ENCODE peak calls at places on chromosomes 16 and 17, in seven cellular contexts. One of them, this sample, is unnamed.

GRCh38 chr17:73952498-73953205 is 250.8 kb upstream of the RPL38 start:
- DNase-seq in trophoblast cell: no peak
- DNase-seq in mesendoderm: peak; percentile 50
- DNase-seq in H9: peak; percentile 69
- DNase-seq in mesenchymal stem cell: no peak
- DNase-seq in IMR-90: no peak
- DNase-seq in neuronal stem cell: peak; percentile 54
- DNase-seq in this sample: no peak

GRCh38 chr17:40453881-40454630 is 10.8 kb downstream of the IGFBP4 start:
- DNase-seq in trophoblast cell: no peak
- DNase-seq in mesendoderm: no peak
- DNase-seq in H9: no peak
- DNase-seq in mesenchymal stem cell: no peak
- DNase-seq in IMR-90: peak; percentile 62
- DNase-seq in neuronal stem cell: no peak
- DNase-seq in this sample: no peak

GRCh38 chr16:68506331-68507053 is 32.6 kb upstream of the ZFP90 start:
- DNase-seq in trophoblast cell: no peak
- DNase-seq in mesendoderm: peak; percentile 56
- DNase-seq in H9: no peak
- DNase-seq in mesenchymal stem cell: no peak
- DNase-seq in IMR-90: peak; percentile 8
- DNase-seq in neuronal stem cell: no peak
- DNase-seq in this sample: no peak

GRCh38 chr17:30920683-30921543 is 832 bp upstream of the ADAP2 start:
- DNase-seq in trophoblast cell: peak; percentile 87
- DNase-seq in mesendoderm: no peak
- DNase-seq in H9: no peak
- DNase-seq in mesenchymal stem cell: peak; percentile 55
- DNase-seq in IMR-90: peak; percentile 37
- DNase-seq in neuronal stem cell: no peak
- DNase-seq in this sample: no peak

GRCh38 chr17:12027658-12028057 is 7.0 kb downstream of the MAP2K4 start:
- DNase-seq in trophoblast cell: no peak
- DNase-seq in mesendoderm: no peak
- DNase-seq in H9: no peak
- DNase-seq in mesenchymal stem cell: no peak
- DNase-seq in IMR-90: no peak
- DNase-seq in neuronal stem cell: no peak
- DNase-seq in this sample: no peak

GRCh38 chr16:27285676-27286196 is 17.2 kb upstream of the NSMCE1 start:
- DNase-seq in trophoblast cell: no peak
- DNase-seq in mesendoderm: no peak
- DNase-seq in H9: no peak
- DNase-seq in mesenchymal stem cell: no peak
- DNase-seq in IMR-90: no peak
- DNase-seq in neuronal stem cell: no peak
- DNase-seq in this sample: no peak

GRCh38 chr17:28572294-28573099 is 1.2 kb upstream of the PIGS start:
- DNase-seq in trophoblast cell: no peak
- DNase-seq in mesendoderm: no peak
- DNase-seq in H9: no peak
- DNase-seq in mesenchymal stem cell: no peak
- DNase-seq in IMR-90: no peak
- DNase-seq in neuronal stem cell: no peak
- DNase-seq in this sample: no peak

GRCh38 chr17:7441202-7441705 is 1.9 kb downstream of the FGF11 start:
- DNase-seq in trophoblast cell: no peak
- DNase-seq in mesendoderm: no peak
- DNase-seq in H9: no peak
- DNase-seq in mesenchymal stem cell: no peak
- DNase-seq in IMR-90: no peak
- DNase-seq in neuronal stem cell: no peak
- DNase-seq in this sample: no peak

GRCh38 chr17:74877592-74878543 is 5.1 kb upstream of the FDXR start:
- DNase-seq in trophoblast cell: peak; percentile 32
- DNase-seq in mesendoderm: no peak
- DNase-seq in H9: no peak
- DNase-seq in mesenchymal stem cell: no peak
- DNase-seq in IMR-90: no peak
- DNase-seq in neuronal stem cell: no peak
- DNase-seq in this sample: no peak

GRCh38 chr16:57799619-57800212 is 2.6 kb downstream of the KIFC3 start:
- DNase-seq in trophoblast cell: no peak
- DNase-seq in mesendoderm: peak; percentile 63
- DNase-seq in H9: no peak
- DNase-seq in mesenchymal stem cell: no peak
- DNase-seq in IMR-90: no peak
- DNase-seq in neuronal stem cell: no peak
- DNase-seq in this sample: no peak

GRCh38 chr17:1561420-1562177 is 993 bp downstream of the PITPNA start:
- DNase-seq in trophoblast cell: no peak
- DNase-seq in mesendoderm: no peak
- DNase-seq in H9: no peak
- DNase-seq in mesenchymal stem cell: peak; percentile 44
- DNase-seq in IMR-90: no peak
- DNase-seq in neuronal stem cell: no peak
- DNase-seq in this sample: no peak

GRCh38 chr16:22183901-22184614 is 21.8 kb downstream of the SDR42E2 start:
- DNase-seq in trophoblast cell: no peak
- DNase-seq in mesendoderm: peak; percentile 46
- DNase-seq in H9: peak; percentile 61
- DNase-seq in mesenchymal stem cell: no peak
- DNase-seq in IMR-90: no peak
- DNase-seq in neuronal stem cell: no peak
- DNase-seq in this sample: no peak

GRCh38 chr17:75642221-75643032 is 9.2 kb downstream of the SMIM5 start:
- DNase-seq in trophoblast cell: peak; percentile 59
- DNase-seq in mesendoderm: no peak
- DNase-seq in H9: no peak
- DNase-seq in mesenchymal stem cell: no peak
- DNase-seq in IMR-90: no peak
- DNase-seq in neuronal stem cell: no peak
- DNase-seq in this sample: no peak

GRCh38 chr17:7579839-7580630 is 597 bp downstream of the CD68 start:
- DNase-seq in trophoblast cell: no peak
- DNase-seq in mesendoderm: no peak
- DNase-seq in H9: no peak
- DNase-seq in mesenchymal stem cell: no peak
- DNase-seq in IMR-90: no peak
- DNase-seq in neuronal stem cell: no peak
- DNase-seq in this sample: no peak

GRCh38 chr17:78879679-78880186 is 23.3 kb downstream of the CEP295NL start:
- DNase-seq in trophoblast cell: no peak
- DNase-seq in mesendoderm: no peak
- DNase-seq in H9: no peak
- DNase-seq in mesenchymal stem cell: peak; percentile 89
- DNase-seq in IMR-90: peak; percentile 98
- DNase-seq in neuronal stem cell: no peak
- DNase-seq in this sample: no peak

DNA sequence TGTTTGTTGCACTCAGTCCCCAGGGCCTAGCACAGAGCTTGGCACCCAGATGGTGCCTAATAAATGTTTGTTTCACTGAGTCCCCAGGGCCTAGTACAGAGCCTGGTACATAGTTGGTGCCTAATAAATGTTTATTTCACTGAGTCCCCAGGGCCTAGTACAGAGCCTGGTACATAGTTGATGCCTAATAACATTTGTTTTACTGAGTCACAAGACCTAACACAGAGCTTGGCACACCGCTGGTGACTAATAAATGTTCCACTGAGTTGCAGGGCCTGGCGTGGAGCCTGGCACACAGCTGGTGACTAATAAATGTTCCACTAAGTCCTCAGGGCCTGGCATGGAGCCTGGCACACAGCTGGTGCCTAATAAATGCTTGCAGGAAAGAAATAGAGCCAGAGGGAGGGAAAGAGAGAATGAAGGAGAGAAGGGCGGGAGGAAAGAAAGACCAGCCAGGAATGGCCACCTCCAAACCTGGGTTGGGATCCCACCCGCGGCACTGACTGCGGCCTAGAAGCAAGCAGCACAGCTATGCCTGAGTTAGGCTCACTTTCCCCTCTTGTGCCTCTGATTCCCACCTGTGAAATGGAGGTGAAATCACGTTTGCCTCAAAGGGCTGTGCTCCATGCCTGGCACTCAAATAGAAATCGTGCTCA is 7.5 kb downstream of the SLC5A11 start:
- DNase-seq in trophoblast cell: no peak
- DNase-seq in mesendoderm: no peak
- DNase-seq in H9: no peak
- DNase-seq in mesenchymal stem cell: no peak
- DNase-seq in IMR-90: no peak
- DNase-seq in neuronal stem cell: no peak
- DNase-seq in this sample: no peak
- H2BK120ac ChIP-seq in trophoblast cell: no peak overlapping the region
- H2BK120ac ChIP-seq in mesendoderm: no peak overlapping the region
- H2BK120ac ChIP-seq in H9: no peak overlapping the region
- H2BK120ac ChIP-seq in mesenchymal stem cell: no peak overlapping the region
- H2BK120ac ChIP-seq in IMR-90: peak overlapping the region; percentile 33
- H2BK120ac ChIP-seq in neuronal stem cell: no peak overlapping the region
- H2BK120ac ChIP-seq in this sample: no peak overlapping the region

GRCh38 chr17:13746379-13746778 is 144.7 kb upstream of the HS3ST3A1 start:
- DNase-seq in trophoblast cell: no peak
- DNase-seq in mesendoderm: no peak
- DNase-seq in H9: no peak
- DNase-seq in mesenchymal stem cell: no peak
- DNase-seq in IMR-90: no peak
- DNase-seq in neuronal stem cell: no peak
- DNase-seq in this sample: no peak
- H2BK120ac ChIP-seq in trophoblast cell: peak overlapping the region; percentile 34
- H2BK120ac ChIP-seq in mesendoderm: peak overlapping the region; percentile 24
- H2BK120ac ChIP-seq in H9: no peak overlapping the region
- H2BK120ac ChIP-seq in mesenchymal stem cell: no peak overlapping the region
- H2BK120ac ChIP-seq in IMR-90: no peak overlapping the region
- H2BK120ac ChIP-seq in neuronal stem cell: no peak overlapping the region
- H2BK120ac ChIP-seq in this sample: no peak overlapping the region

GRCh38 chr16:13231365-13231764 is 330.0 kb downstream of the SHISA9 start:
- DNase-seq in trophoblast cell: no peak
- DNase-seq in mesendoderm: peak; percentile 97
- DNase-seq in H9: no peak
- DNase-seq in mesenchymal stem cell: no peak
- DNase-seq in IMR-90: no peak
- DNase-seq in neuronal stem cell: no peak
- DNase-seq in this sample: peak; percentile 33

GRCh38 chr16:13238182-13238581 is 336.8 kb downstream of the SHISA9 start:
- DNase-seq in trophoblast cell: no peak
- DNase-seq in mesendoderm: no peak
- DNase-seq in H9: no peak
- DNase-seq in mesenchymal stem cell: no peak
- DNase-seq in IMR-90: no peak
- DNase-seq in neuronal stem cell: no peak
- DNase-seq in this sample: no peak

GRCh38 chr16:13242201-13242600 is 340.8 kb downstream of the SHISA9 start:
- DNase-seq in trophoblast cell: no peak
- DNase-seq in mesendoderm: no peak
- DNase-seq in H9: no peak
- DNase-seq in mesenchymal stem cell: no peak
- DNase-seq in IMR-90: no peak
- DNase-seq in neuronal stem cell: no peak
- DNase-seq in this sample: no peak

GRCh38 chr16:13234999-13235398 is 333.6 kb downstream of the SHISA9 start:
- DNase-seq in trophoblast cell: no peak
- DNase-seq in mesendoderm: no peak
- DNase-seq in H9: no peak
- DNase-seq in mesenchymal stem cell: no peak
- DNase-seq in IMR-90: no peak
- DNase-seq in neuronal stem cell: no peak
- DNase-seq in this sample: no peak

DNA sequence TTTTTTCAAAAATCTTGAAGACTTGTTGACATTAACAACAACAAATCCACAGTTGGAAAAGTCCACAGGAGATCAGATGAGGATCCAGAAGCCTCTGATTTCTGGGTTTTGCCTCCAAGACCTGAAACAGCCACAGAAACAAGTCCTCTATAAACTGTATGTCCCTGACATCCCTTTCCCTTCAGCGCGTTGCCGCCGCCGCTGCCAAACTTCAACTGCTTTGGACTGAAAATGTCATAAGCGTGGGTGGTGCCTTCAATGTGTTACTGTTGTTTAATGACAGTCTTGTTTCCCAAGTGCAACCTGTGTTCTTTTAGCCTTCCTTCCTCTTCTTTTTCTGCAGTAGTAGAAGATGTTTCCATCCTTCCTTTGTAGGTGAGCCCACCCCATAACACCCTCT is 334.9 kb downstream of the SHISA9 start:
- DNase-seq in trophoblast cell: no peak
- DNase-seq in mesendoderm: no peak
- DNase-seq in H9: no peak
- DNase-seq in mesenchymal stem cell: no peak
- DNase-seq in IMR-90: no peak
- DNase-seq in neuronal stem cell: no peak
- DNase-seq in this sample: no peak
- H2BK120ac ChIP-seq in trophoblast cell: no peak overlapping the region
- H2BK120ac ChIP-seq in mesendoderm: no peak overlapping the region
- H2BK120ac ChIP-seq in H9: no peak overlapping the region
- H2BK120ac ChIP-seq in mesenchymal stem cell: no peak overlapping the region
- H2BK120ac ChIP-seq in IMR-90: no peak overlapping the region
- H2BK120ac ChIP-seq in neuronal stem cell: no peak overlapping the region
- H2BK120ac ChIP-seq in this sample: no peak overlapping the region

DNA sequence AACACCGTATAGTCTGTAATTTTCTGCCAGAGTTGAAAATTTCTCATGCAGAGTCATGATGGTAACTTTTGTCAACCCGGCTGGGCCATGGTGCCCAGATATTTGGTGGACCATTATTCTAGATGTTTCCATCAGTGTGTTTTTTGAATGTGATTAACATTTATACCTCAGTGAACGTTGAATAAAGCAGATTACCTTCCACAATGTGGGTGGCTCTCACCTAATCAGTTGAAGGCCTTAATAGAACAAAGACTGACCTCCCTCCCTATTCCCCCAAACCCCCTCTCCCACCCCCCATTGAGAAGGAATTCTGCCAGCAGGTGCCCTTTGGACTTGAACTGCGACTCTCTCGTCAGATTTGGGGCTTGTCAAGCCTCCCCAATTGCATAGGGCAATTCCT is 6.4 kb upstream of the CA5A start:
- DNase-seq in trophoblast cell: no peak
- DNase-seq in mesendoderm: no peak
- DNase-seq in H9: no peak
- DNase-seq in mesenchymal stem cell: no peak
- DNase-seq in IMR-90: no peak
- DNase-seq in neuronal stem cell: no peak
- DNase-seq in this sample: no peak
- H2BK120ac ChIP-seq in trophoblast cell: no peak overlapping the region
- H2BK120ac ChIP-seq in mesendoderm: no peak overlapping the region
- H2BK120ac ChIP-seq in H9: no peak overlapping the region
- H2BK120ac ChIP-seq in mesenchymal stem cell: no peak overlapping the region
- H2BK120ac ChIP-seq in IMR-90: no peak overlapping the region
- H2BK120ac ChIP-seq in neuronal stem cell: no peak overlapping the region
- H2BK120ac ChIP-seq in this sample: no peak overlapping the region